ENCODE peak calls at places on chromosomes 12 and 14, in eight cellular contexts. Q, F, A, T, U, G, Y and D are unnamed samples.

GRCh38 chr12:12902036-12902435 is 10.7 kb downstream of the GPRC5A start:
- DNase-seq in Q (no peak), F (no peak), A (no peak), T (no peak), U (no peak), G (no peak), Y (no peak), D (no peak)

GRCh38 chr12:97594236-97594635 is 131.6 kb downstream of the RMST start:
- DNase-seq in Q (no peak), F (no peak), A (no peak), T (no peak), U (no peak), G (no peak), Y (no peak), D (no peak)

GRCh38 chr14:69928111-69928523 is 48.9 kb downstream of the SMOC1 start:
- DNase-seq in Q (no peak), F (no peak), A (no peak), T (no peak), U (peak), G (no peak), Y (no peak), D (no peak)

GRCh38 chr14:103101257-103101963 is 6.9 kb downstream of the EXOC3L4 start:
- DNase-seq in Q (no peak), F (no peak), A (no peak), T (no peak), U (no peak), G (no peak), Y (no peak), D (no peak)

GRCh38 chr12:111455448-111456320 is 50.0 kb downstream of the SH2B3 start:
- DNase-seq in Q (no peak), F (no peak), A (no peak), T (no peak), U (no peak), G (no peak), Y (no peak), D (no peak)

GRCh38 chr12:130220361-130220760 is 58.1 kb downstream of the FZD10 start:
- DNase-seq in Q (no peak), F (no peak), A (no peak), T (no peak), U (no peak), G (no peak), Y (no peak), D (no peak)

GRCh38 chr12:6334940-6335450 is 6.9 kb downstream of the TNFRSF1A start:
- DNase-seq in Q (no peak), F (no peak), A (no peak), T (no peak), U (no peak), G (no peak), Y (no peak), D (no peak)

GRCh38 chr14:74620497-74620921 is 8.5 kb upstream of the LTBP2 start:
- DNase-seq in Q (no peak), F (no peak), A (no peak), T (no peak), U (no peak), G (no peak), Y (peak), D (no peak)

GRCh38 chr12:13181375-13182070 is 15.0 kb upstream of the EMP1 start:
- DNase-seq in Q (no peak), F (no peak), A (no peak), T (no peak), U (no peak), G (no peak), Y (no peak), D (no peak)

GRCh38 chr12:79143803-79144202 is 279.2 kb downstream of the SYT1 start:
- DNase-seq in Q (no peak), F (no peak), A (peak), T (no peak), U (no peak), G (no peak), Y (no peak), D (no peak)

GRCh38 chr14:52327374-52328226 is 13.5 kb downstream of the PTGER2 start:
- DNase-seq in Q (no peak), F (no peak), A (no peak), T (no peak), U (no peak), G (no peak), Y (no peak), D (no peak)

GRCh38 chr12:92036771-92037453 is 108.7 kb downstream of the BTG1 start:
- DNase-seq in Q (no peak), F (no peak), A (no peak), T (no peak), U (peak), G (no peak), Y (no peak), D (no peak)

GRCh38 chr12:53324113-53324778 is 2.8 kb upstream of the AAAS start:
- DNase-seq in Q (peak), F (peak), A (no peak), T (peak), U (no peak), G (no peak), Y (peak), D (no peak)

GRCh38 chr14:106166650-106167204 is 640.3 kb downstream of the TMEM121 start:
- DNase-seq in Q (no peak), F (no peak), A (no peak), T (no peak), U (no peak), G (no peak), Y (no peak), D (no peak)